ENCODE peak calls at places on chromosomes 5 and 9, in eight cellular contexts. U is choroid plexus epithelial cell, C is adrenal gland, K is WERI-Rb-1, Z is body of pancreas, F is BE2C, J is AG09309, P is fibroblast of mammary gland. S is an unnamed sample.

GRCh38 chr5:100690036-100690560 is 154.9 kb downstream of the FAM174A start:
- DNase-seq in U (peak), C (no peak), K (no peak), Z (no peak), F (no peak), J (no peak), P (peak), S (no peak)

GRCh38 chr5:74173260-74173659 is 467.3 kb downstream of the ENC1 start:
- DNase-seq in U (peak), C (no peak), K (no peak), Z (no peak), F (no peak), J (no peak), P (no peak), S (no peak)

GRCh38 chr5:130532786-130533185 is 628.5 kb downstream of the CHSY3 start:
- DNase-seq in U (no peak), C (no peak), K (no peak), Z (no peak), F (no peak), J (no peak), P (peak), S (peak)

GRCh38 chr5:14753947-14754346 is 89.4 kb downstream of the OTULIN start:
- DNase-seq in U (no peak), C (no peak), K (no peak), Z (no peak), F (no peak), J (no peak), P (no peak), S (no peak)

GRCh38 chr5:107502711-107503110 is 168.0 kb downstream of the EFNA5 start:
- DNase-seq in U (no peak), C (no peak), K (no peak), Z (no peak), F (peak), J (no peak), P (no peak), S (no peak)

GRCh38 chr9:19255821-19256220 is 25.3 kb downstream of the DENND4C start:
- DNase-seq in U (no peak), C (no peak), K (no peak), Z (no peak), F (no peak), J (no peak), P (no peak), S (no peak)

GRCh38 chr9:93592389-93593021 is 16.1 kb downstream of the PHF2 start:
- DNase-seq in U (no peak), C (no peak), K (peak), Z (no peak), F (no peak), J (no peak), P (no peak), S (no peak)

GRCh38 chr5:122300968-122301367 is 11.1 kb upstream of the SNCAIP start:
- DNase-seq in U (no peak), C (no peak), K (no peak), Z (no peak), F (no peak), J (no peak), P (no peak), S (no peak)

GRCh38 chr5:59813761-59814562 is 79.6 kb downstream of the PDE4D start:
- DNase-seq in U (peak), C (peak), K (peak), Z (no peak), F (peak), J (no peak), P (peak), S (no peak)

GRCh38 chr5:66246621-66247020 is 102.5 kb downstream of the SREK1 start:
- DNase-seq in U (peak), C (no peak), K (no peak), Z (no peak), F (no peak), J (peak), P (peak), S (peak)

GRCh38 chr9:121773954-121774714 is 122.7 kb downstream of the DAB2IP start:
- DNase-seq in U (no peak), C (peak), K (no peak), Z (no peak), F (peak), J (no peak), P (no peak), S (no peak)

GRCh38 chr9:107615325-107615724 is 125.8 kb upstream of the KLF4 start:
- DNase-seq in U (peak), C (no peak), K (no peak), Z (no peak), F (no peak), J (peak), P (peak), S (no peak)

GRCh38 chr5:62317810-62318209 is 11.8 kb downstream of the KIF2A start:
- DNase-seq in U (no peak), C (no peak), K (no peak), Z (no peak), F (no peak), J (no peak), P (peak), S (no peak)

GRCh38 chr9:113620377-113621161 is 157.0 kb downstream of the RGS3 start:
- DNase-seq in U (peak), C (peak), K (no peak), Z (peak), F (peak), J (peak), P (peak), S (no peak)

GRCh38 chr5:39433838-39434237 is 9.1 kb upstream of the DAB2 start:
- DNase-seq in U (no peak), C (no peak), K (no peak), Z (no peak), F (no peak), J (no peak), P (no peak), S (no peak)

GRCh38 chr5:81121836-81122235 is 111.3 kb upstream of the CKMT2 start:
- DNase-seq in U (peak), C (no peak), K (no peak), Z (no peak), F (no peak), J (no peak), P (no peak), S (no peak)

GRCh38 chr5:19866088-19866446 is 121.9 kb downstream of the CDH18 start:
- DNase-seq in U (no peak), C (no peak), K (no peak), Z (no peak), F (no peak), J (no peak), P (no peak), S (no peak)

GRCh38 chr5:112930082-112930344 is 8.0 kb upstream of the REEP5 start:
- DNase-seq in U (no peak), C (no peak), K (no peak), Z (no peak), F (no peak), J (no peak), P (no peak), S (no peak)

GRCh38 chr5:154405078-154405792 is 40.6 kb upstream of the SAP30L start:
- DNase-seq in U (peak), C (peak), K (peak), Z (peak), F (peak), J (no peak), P (peak), S (no peak)

GRCh38 chr9:3331801-3332200 is 194.0 kb downstream of the RFX3 start:
- DNase-seq in U (peak), C (no peak), K (no peak), Z (peak), F (peak), J (no peak), P (no peak), S (no peak)

DNA sequence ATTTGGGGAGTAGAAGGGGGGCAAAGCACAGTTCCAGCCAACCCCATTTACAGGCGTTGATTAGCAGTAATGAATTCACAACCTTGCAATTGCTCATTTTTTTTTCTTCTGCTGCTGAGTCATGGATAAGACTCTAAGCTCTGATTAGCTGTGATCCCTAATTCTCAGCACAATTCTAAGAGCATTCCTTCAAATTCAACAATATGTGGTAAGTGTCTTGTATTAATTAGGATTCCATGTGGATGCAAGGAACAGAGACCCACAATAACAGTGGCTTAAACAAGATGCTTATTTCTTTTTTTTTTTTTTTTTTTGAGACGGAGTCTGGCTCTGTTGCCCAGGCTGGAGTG is 133.4 kb downstream of the PALM2AKAP2 start:
- DNase-seq in U (no peak), C (no peak), K (no peak), Z (no peak), F (no peak), J (no peak), P (no peak), S (no peak)
- TF ChIP-seq CTCF in U (no peak), C (no peak), K (no peak), Z (no peak), F (no peak), J (no peak), P (no peak), S (no peak)

GRCh38 chr9:22416692-22417060 is 29.9 kb upstream of the DMRTA1 start:
- DNase-seq in U (peak), C (no peak), K (no peak), Z (no peak), F (no peak), J (no peak), P (peak), S (no peak)
- H3K4me3 ChIP-seq in U (no peak), C (no peak), K (no peak), Z (no peak), F (no peak), J (no peak), P (no peak), S (no peak)

GRCh38 chr5:160118349-160119141 is 705 bp downstream of the PWWP2A start:
- DNase-seq in U (no peak), C (peak), K (peak), Z (peak), F (peak), J (no peak), P (no peak), S (no peak)

GRCh38 chr5:160119905-160120266 is 636 bp upstream of the PWWP2A start:
- DNase-seq in U (no peak), C (no peak), K (no peak), Z (no peak), F (no peak), J (no peak), P (no peak), S (no peak)

GRCh38 chr5:160116991-160117390 is 2.3 kb downstream of the PWWP2A start:
- DNase-seq in U (no peak), C (no peak), K (no peak), Z (no peak), F (no peak), J (no peak), P (no peak), S (no peak)

DNA sequence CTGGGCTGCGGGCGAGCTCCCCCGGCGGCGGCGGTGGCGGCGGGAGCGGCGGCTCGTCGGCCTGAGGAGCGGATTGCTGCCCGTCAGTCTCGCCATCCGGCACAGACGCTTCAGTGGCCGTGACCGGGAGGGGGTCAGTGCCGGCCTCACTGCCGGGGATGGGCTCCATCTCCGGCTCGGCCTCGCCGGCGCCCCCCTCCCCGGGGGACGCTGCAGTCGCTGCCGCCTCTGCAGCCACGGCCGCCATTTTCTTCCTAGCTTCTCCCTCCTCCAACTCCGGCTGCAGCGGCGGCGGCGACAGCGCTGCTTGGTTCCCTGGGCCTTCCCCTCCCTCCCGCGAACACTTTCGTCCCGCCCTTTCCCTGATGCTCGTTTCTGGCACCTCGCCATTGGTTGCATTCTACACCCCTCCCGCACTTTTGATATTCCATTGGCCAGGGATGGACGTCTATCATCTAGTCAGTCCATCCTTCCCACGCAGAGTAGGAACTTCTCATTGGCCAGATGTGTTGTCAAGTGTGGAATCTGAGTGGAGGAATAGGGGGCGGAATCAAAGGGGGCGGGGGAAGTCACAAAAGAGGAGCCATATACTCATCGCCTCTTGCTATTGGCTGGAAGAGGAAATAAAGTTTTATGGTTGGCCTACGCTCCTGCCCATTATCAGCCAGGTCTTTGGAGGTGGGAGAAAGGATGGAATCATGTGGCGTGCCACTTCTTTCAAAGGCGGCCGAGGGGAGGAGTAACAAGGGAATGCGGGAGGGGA is at the start of gene PWWP2A:
- DNase-seq in U (peak), C (peak), K (peak), Z (peak), F (peak), J (peak), P (peak), S (peak)
- TF ChIP-seq CTCF in U (no peak), C (peak), K (no peak), Z (no peak), F (peak), J (no peak), P (no peak), S (no peak)

GRCh38 chr5:1878050-1878849 is 4.5 kb downstream of the IRX4 start:
- DNase-seq in U (no peak), C (no peak), K (no peak), Z (no peak), F (no peak), J (no peak), P (no peak), S (no peak)

GRCh38 chr5:1875481-1875842 is 7.3 kb downstream of the IRX4 start:
- DNase-seq in U (no peak), C (no peak), K (no peak), Z (no peak), F (no peak), J (no peak), P (no peak), S (no peak)

GRCh38 chr5:1875843-1876671 is 6.7 kb downstream of the IRX4 start:
- DNase-seq in U (no peak), C (no peak), K (no peak), Z (no peak), F (no peak), J (no peak), P (no peak), S (no peak)

GRCh38 chr5:1877434-1878049 is 5.2 kb downstream of the IRX4 start:
- DNase-seq in U (no peak), C (no peak), K (no peak), Z (no peak), F (no peak), J (no peak), P (no peak), S (no peak)

GRCh38 chr5:1876708-1877433 is 5.9 kb downstream of the IRX4 start:
- DNase-seq in U (no peak), C (no peak), K (no peak), Z (no peak), F (no peak), J (no peak), P (no peak), S (no peak)
- H3K4me3 ChIP-seq in U (no peak), C (no peak), K (no peak), Z (no peak), F (no peak), J (no peak), P (no peak), S (no peak)

DNA sequence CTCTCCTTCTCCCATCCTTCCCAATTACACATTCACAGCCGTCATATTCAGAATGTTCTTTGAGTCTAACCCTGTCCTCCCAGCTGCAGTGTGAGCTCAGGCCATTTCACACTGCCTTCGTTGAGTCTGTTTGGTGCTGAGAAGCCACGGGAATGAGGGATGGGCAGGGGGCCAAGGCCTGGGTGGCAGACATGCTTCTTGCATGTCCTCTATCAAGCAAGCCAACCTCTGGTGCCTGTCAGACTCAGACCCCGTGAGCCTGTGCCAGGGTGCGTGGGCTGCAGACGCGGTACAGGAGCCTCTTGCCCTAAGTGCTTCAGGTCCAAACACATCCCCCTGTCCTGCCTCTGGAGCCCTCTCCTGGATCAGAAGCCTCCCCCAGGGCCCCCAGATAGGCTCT is 46.6 kb upstream of the CDKN2AIPNL start:
- DNase-seq in U (peak), C (no peak), K (no peak), Z (no peak), F (peak), J (no peak), P (peak), S (no peak)
- TF ChIP-seq CTCF in U (no peak), C (no peak), K (no peak), Z (no peak), F (no peak), J (no peak), P (no peak), S (no peak)

GRCh38 chr5:180174587-180174972 is 34.4 kb downstream of the RASGEF1C start:
- DNase-seq in U (no peak), C (no peak), K (no peak), Z (no peak), F (no peak), J (no peak), P (no peak), S (no peak)
- H3K4me3 ChIP-seq in U (no peak), C (no peak), K (no peak), Z (no peak), F (no peak), J (no peak), P (no peak), S (no peak)

GRCh38 chr5:179908528-179908927 is 831 bp upstream of the TBC1D9B start:
- DNase-seq in U (no peak), C (no peak), K (peak), Z (no peak), F (peak), J (no peak), P (no peak), S (no peak)
- TF ChIP-seq CTCF in U (peak), C (no peak), K (peak), Z (no peak), F (peak), J (peak), P (peak), S (peak)

GRCh38 chr9:73869261-73869660 is 627.9 kb upstream of the RORB start:
- DNase-seq in U (peak), C (no peak), K (no peak), Z (no peak), F (no peak), J (peak), P (peak), S (no peak)

GRCh38 chr9:73866451-73866850 is 630.7 kb upstream of the RORB start:
- DNase-seq in U (no peak), C (no peak), K (no peak), Z (no peak), F (no peak), J (no peak), P (no peak), S (no peak)

GRCh38 chr9:73863924-73864323 is 633.2 kb upstream of the RORB start:
- DNase-seq in U (no peak), C (no peak), K (no peak), Z (no peak), F (no peak), J (no peak), P (peak), S (no peak)
- H3K4me3 ChIP-seq in U (no peak), C (no peak), K (no peak), Z (no peak), F (no peak), J (no peak), P (no peak), S (no peak)